ENCODE peak calls at places on chromosomes 13 and 19, in five cellular contexts. One of them, this sample, is unnamed.
A peak's percentile ranks its signal among the peaks of the same experiment; 100 is the strongest.

GRCh38 chr13:98393873-98394272 is 183.0 kb downstream of the STK24 start:
- DNase-seq in HCT116: no peak
- DNase-seq in H1: no peak
- DNase-seq in prostate gland: no peak
- DNase-seq in breast epithelium: no peak
- DNase-seq in this sample: no peak

GRCh38 chr19:55376381-55376933 is at the start of gene TMEM190:
- DNase-seq in HCT116: no peak
- DNase-seq in prostate gland: no peak
- DNase-seq in H1: no peak
- DNase-seq in breast epithelium: no peak
- DNase-seq in this sample: no peak

GRCh38 chr19:47658431-47659383 is 49.8 kb downstream of the BICRA start:
- DNase-seq in breast epithelium: no peak
- DNase-seq in prostate gland: no peak
- DNase-seq in HCT116: no peak
- DNase-seq in H1: no peak
- DNase-seq in this sample: no peak

GRCh38 chr19:44681992-44682790 is 10.9 kb downstream of the CEACAM19 start:
- DNase-seq in prostate gland: no peak
- DNase-seq in H1: no peak
- DNase-seq in breast epithelium: no peak
- DNase-seq in HCT116: no peak
- DNase-seq in this sample: no peak

GRCh38 chr19:28213476-28214082 is 999.4 kb downstream of the UQCRFS1 start:
- DNase-seq in HCT116: no peak
- DNase-seq in H1: no peak
- DNase-seq in prostate gland: no peak
- DNase-seq in breast epithelium: no peak
- DNase-seq in this sample: no peak

GRCh38 chr19:2034729-2035589 is 16.1 kb downstream of the MKNK2 start:
- DNase-seq in H1: peak; percentile 85
- DNase-seq in breast epithelium: no peak
- DNase-seq in HCT116: peak; percentile 87
- DNase-seq in prostate gland: no peak
- DNase-seq in this sample: peak; percentile 74

GRCh38 chr19:38880882-38881609 is 3.0 kb upstream of the RINL start:
- DNase-seq in breast epithelium: no peak
- DNase-seq in HCT116: no peak
- DNase-seq in prostate gland: no peak
- DNase-seq in H1: no peak
- DNase-seq in this sample: no peak

GRCh38 chr13:49810464-49810824 is 18.0 kb upstream of the KPNA3 start:
- DNase-seq in breast epithelium: no peak
- DNase-seq in prostate gland: no peak
- DNase-seq in HCT116: no peak
- DNase-seq in H1: no peak
- DNase-seq in this sample: no peak

GRCh38 chr19:45691516-45692186 is at the start of gene SNRPD2:
- DNase-seq in prostate gland: peak; percentile 91
- DNase-seq in breast epithelium: peak; percentile 93
- DNase-seq in HCT116: peak; percentile 86
- DNase-seq in H1: no peak
- DNase-seq in this sample: peak; percentile 97
- TF ChIP-seq POLR2AphosphoS5 in prostate gland: peak; percentile 85
- TF ChIP-seq POLR2AphosphoS5 in breast epithelium: peak; percentile 92
- TF ChIP-seq POLR2AphosphoS5 in HCT116: peak; percentile 96
- TF ChIP-seq POLR2AphosphoS5 in H1: peak; percentile 99
- TF ChIP-seq POLR2AphosphoS5 in this sample: peak; percentile 97

GRCh38 chr13:107296804-107297203 is 728.9 kb upstream of the ARGLU1 start:
- DNase-seq in prostate gland: no peak
- DNase-seq in H1: no peak
- DNase-seq in breast epithelium: no peak
- DNase-seq in HCT116: no peak
- DNase-seq in this sample: no peak

GRCh38 chr13:107299717-107300116 is 731.8 kb upstream of the ARGLU1 start:
- DNase-seq in prostate gland: no peak
- DNase-seq in H1: no peak
- DNase-seq in breast epithelium: no peak
- DNase-seq in HCT116: no peak
- DNase-seq in this sample: no peak

GRCh38 chr13:107305178-107305577 is 737.2 kb upstream of the ARGLU1 start:
- DNase-seq in H1: no peak
- DNase-seq in HCT116: no peak
- DNase-seq in breast epithelium: no peak
- DNase-seq in prostate gland: no peak
- DNase-seq in this sample: no peak

GRCh38 chr13:107301724-107302374 is 733.9 kb upstream of the ARGLU1 start:
- DNase-seq in HCT116: no peak
- DNase-seq in prostate gland: no peak
- DNase-seq in H1: no peak
- DNase-seq in breast epithelium: no peak
- DNase-seq in this sample: no peak
- H3K4me1 ChIP-seq in HCT116: no peaks in the 10 kb centered on the region
- H3K4me1 ChIP-seq in prostate gland: no peaks in the 10 kb centered on the region
- H3K4me1 ChIP-seq in H1: no peaks in the 10 kb centered on the region
- H3K4me1 ChIP-seq in breast epithelium: no peaks in the 10 kb centered on the region
- H3K4me1 ChIP-seq in this sample: no peaks in the 10 kb centered on the region

GRCh38 chr19:16355293-16356043 is 30.8 kb downstream of the KLF2 start:
- DNase-seq in HCT116: no peak
- DNase-seq in H1: no peak
- DNase-seq in prostate gland: no peak
- DNase-seq in breast epithelium: no peak
- DNase-seq in this sample: no peak
- TF ChIP-seq POLR2AphosphoS5 in HCT116: no peak
- TF ChIP-seq POLR2AphosphoS5 in H1: no peak
- TF ChIP-seq POLR2AphosphoS5 in prostate gland: no peak
- TF ChIP-seq POLR2AphosphoS5 in breast epithelium: no peak
- TF ChIP-seq POLR2AphosphoS5 in this sample: no peak

DNA sequence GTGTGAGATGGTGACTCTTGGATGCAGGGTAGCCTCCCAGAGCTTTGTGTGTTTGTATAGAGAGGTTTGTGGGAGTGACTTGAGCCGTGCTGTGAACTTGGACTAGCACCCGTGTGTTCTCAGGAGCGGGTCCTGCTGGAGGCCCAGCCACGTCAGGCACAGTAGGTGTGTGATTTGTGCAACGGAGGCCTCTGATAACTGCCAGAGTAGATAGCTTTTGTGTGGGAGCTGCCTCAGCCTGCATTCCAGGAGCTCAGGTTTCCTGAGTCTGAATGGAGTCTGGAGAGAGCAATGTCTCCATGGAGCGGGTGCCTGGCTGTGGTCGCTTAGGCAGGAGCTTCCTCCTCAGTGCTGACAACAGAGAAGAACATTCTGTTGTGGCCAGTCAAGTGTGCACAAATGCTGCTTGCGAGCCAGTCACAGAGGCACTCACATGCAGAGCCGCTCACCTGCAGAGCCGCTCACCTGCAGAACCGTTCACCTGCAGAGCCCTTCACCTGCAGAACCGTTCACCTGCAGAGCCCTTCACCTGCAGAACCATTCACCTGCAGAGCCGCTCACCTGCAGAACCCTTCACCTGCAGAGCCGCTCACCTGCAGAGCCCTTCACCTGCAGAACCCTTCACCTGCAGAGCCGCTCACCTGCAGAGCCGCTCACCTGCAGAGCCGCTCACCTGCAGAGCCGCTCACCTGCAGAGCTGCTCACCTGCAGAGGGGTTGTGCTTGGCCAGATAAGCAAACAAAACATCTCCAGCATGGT is 32.6 kb downstream of the TFDP1 start:
- DNase-seq in H1: peak; percentile 25
- DNase-seq in HCT116: no peak
- DNase-seq in breast epithelium: no peak
- DNase-seq in prostate gland: no peak
- DNase-seq in this sample: no peak
- H3K4me1 ChIP-seq in H1: peaks cover 14% of the 10 kb centered on the region
- H3K4me1 ChIP-seq in HCT116: no peaks in the 10 kb centered on the region
- H3K4me1 ChIP-seq in breast epithelium: no peaks in the 10 kb centered on the region
- H3K4me1 ChIP-seq in prostate gland: no peaks in the 10 kb centered on the region
- H3K4me1 ChIP-seq in this sample: no peaks in the 10 kb centered on the region

GRCh38 chr19:11127905-11128304 is 27.7 kb downstream of the SPC24 start:
- DNase-seq in HCT116: no peak
- DNase-seq in breast epithelium: no peak
- DNase-seq in H1: no peak
- DNase-seq in prostate gland: no peak
- DNase-seq in this sample: no peak

GRCh38 chr19:11123076-11123567 is 32.5 kb downstream of the SPC24 start:
- DNase-seq in H1: no peak
- DNase-seq in breast epithelium: no peak
- DNase-seq in HCT116: no peak
- DNase-seq in prostate gland: no peak
- DNase-seq in this sample: no peak

GRCh38 chr19:11131471-11131870 is 24.1 kb downstream of the SPC24 start:
- DNase-seq in prostate gland: no peak
- DNase-seq in HCT116: no peak
- DNase-seq in H1: no peak
- DNase-seq in breast epithelium: no peak
- DNase-seq in this sample: no peak

GRCh38 chr19:11130824-11131455 is 24.6 kb downstream of the SPC24 start:
- DNase-seq in H1: no peak
- DNase-seq in breast epithelium: peak; percentile 89
- DNase-seq in prostate gland: peak; percentile 70
- DNase-seq in HCT116: peak; percentile 35
- DNase-seq in this sample: peak; percentile 94

DNA sequence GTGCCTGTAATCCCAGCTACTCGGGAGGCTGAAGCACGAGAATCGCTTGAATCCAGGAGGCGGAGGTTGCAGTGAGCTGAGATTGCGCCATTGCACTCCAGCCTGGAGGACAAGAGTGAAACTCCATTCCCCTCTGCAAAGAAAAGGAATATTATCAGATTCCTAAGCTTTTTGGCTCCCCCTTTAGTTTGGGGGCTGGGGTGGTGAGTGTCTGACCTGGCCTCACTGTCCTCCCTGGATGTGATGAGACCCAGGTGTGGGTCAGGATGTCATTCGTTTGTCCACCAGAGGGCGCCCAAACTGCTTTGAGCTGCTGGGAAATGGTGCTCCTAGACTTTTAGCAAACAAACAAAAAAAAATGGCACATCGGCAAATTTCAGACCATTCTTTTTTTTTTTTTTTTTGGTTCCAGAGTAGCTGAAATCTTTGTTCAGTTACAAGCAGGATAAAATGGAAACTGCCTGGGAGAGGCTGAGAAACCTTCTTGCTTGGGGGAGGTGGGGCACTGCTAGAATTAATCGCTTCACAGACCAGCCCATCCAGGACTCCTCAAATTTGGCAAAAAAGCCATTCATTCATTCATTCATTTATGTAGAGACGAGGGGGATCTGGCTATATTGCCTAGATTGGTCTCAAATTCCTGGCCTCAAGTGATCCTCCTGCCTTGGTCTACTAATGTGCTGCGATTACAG is 29.4 kb downstream of the SPC24 start:
- DNase-seq in H1: no peak
- DNase-seq in breast epithelium: peak; percentile 88
- DNase-seq in HCT116: peak; percentile 39
- DNase-seq in prostate gland: peak; percentile 68
- DNase-seq in this sample: peak; percentile 94
- TF ChIP-seq POLR2AphosphoS5 in H1: no peak
- TF ChIP-seq POLR2AphosphoS5 in breast epithelium: no peak
- TF ChIP-seq POLR2AphosphoS5 in HCT116: no peak
- TF ChIP-seq POLR2AphosphoS5 in prostate gland: peak; percentile 51
- TF ChIP-seq POLR2AphosphoS5 in this sample: peak; percentile 61

DNA sequence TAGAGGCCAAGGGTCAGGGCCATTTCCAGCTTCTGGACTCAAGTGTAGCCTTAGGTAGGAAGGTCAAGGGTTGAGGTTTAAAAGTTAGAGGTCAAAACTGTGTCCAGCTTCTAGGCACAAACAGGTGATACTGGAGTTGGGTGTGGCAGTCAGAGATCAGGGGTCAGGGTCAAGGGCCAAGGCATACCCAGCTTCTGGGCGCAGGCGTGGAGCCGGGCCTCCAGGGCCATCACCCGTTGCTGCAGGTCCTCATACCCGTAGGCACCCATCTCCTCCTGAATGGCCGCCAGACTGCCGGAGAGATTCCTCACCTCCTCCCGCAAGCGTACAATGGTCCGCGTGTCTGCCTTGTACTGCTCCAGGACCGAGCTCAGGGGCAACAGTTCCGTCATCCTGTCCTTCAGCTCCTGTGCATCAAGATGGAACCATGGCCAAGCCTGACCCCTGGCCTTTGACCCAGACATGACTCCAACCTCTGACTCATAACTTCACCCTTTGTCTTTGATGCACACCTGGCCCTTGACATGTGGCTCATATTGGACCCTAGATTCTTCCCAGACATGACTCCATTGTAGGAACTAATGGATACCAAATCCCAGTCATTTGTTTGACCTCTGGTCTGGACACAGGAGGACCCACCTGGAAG is 22.1 kb downstream of the PIN1 start:
- DNase-seq in H1: no peak
- DNase-seq in breast epithelium: no peak
- DNase-seq in HCT116: no peak
- DNase-seq in prostate gland: no peak
- DNase-seq in this sample: no peak
- H3K4me1 ChIP-seq in H1: no peaks in the 10 kb centered on the region
- H3K4me1 ChIP-seq in breast epithelium: no peaks in the 10 kb centered on the region
- H3K4me1 ChIP-seq in HCT116: peaks cover 13% of the 10 kb centered on the region
- H3K4me1 ChIP-seq in prostate gland: no peaks in the 10 kb centered on the region
- H3K4me1 ChIP-seq in this sample: no peaks in the 10 kb centered on the region

This sample was measured in sigmoid colon.